ENCODE peak calls at places on chromosomes 4 and X, in six cellular contexts. W, G, Y, S, T and H are unnamed samples.

GRCh38 chr4:81723044-81723884 is 251.6 kb upstream of the RASGEF1B start:
- DNase-seq in W (no peak), S (no peak), T (no peak), G (no peak), Y (no peak), H (no peak)

GRCh38 chr4:80171656-80172055 is 25.6 kb upstream of the PRDM8 start:
- DNase-seq in G (no peak), Y (no peak), W (no peak), T (no peak), S (no peak), H (no peak)

GRCh38 chr4:62170235-62170634 is 970.1 kb downstream of the ADGRL3 start:
- DNase-seq in G (no peak), T (no peak), S (no peak), W (no peak), Y (no peak), H (no peak)

GRCh38 chrX:2320580-2321327 is 180.0 kb downstream of the DHRSX start:
- DNase-seq in S (peak; percentile 64), G (no peak), W (no peak), Y (no peak), T (no peak), H (no peak)

GRCh38 chr4:76740866-76741662 is 156.9 kb downstream of the SOWAHB start:
- DNase-seq in T (no peak), S (no peak), Y (no peak), G (no peak), W (no peak), H (no peak)

GRCh38 chr4:7183780-7184460 is 8.4 kb upstream of the SORCS2 start:
- DNase-seq in G (no peak), Y (no peak), W (no peak), S (no peak), T (no peak), H (no peak)

GRCh38 chrX:45322382-45322781 is 121.7 kb upstream of the DIPK2B start:
- DNase-seq in Y (peak; percentile 26), T (no peak), W (no peak), G (no peak), S (no peak), H (peak; percentile 59)

GRCh38 chrX:37763400-37763799 is 16.5 kb upstream of the CYBB start:
- DNase-seq in T (no peak), G (no peak), S (no peak), W (no peak), Y (no peak), H (no peak)

GRCh38 chrX:149493567-149494562 is 11.2 kb downstream of the IDS start:
- DNase-seq in Y (no peak), W (no peak), T (no peak), S (no peak), G (no peak), H (no peak)

GRCh38 chrX:49829016-49829415 is at the start of gene PAGE4:
- DNase-seq in W (no peak), Y (no peak), G (no peak), S (no peak), T (no peak), H (no peak)

GRCh38 chr4:24256547-24256946 is 327.8 kb downstream of the DHX15 start:
- DNase-seq in W (no peak), Y (no peak), S (no peak), T (no peak), G (no peak), H (no peak)

GRCh38 chrX:40169193-40170086 is 71.7 kb upstream of the BCOR start:
- DNase-seq in T (peak; percentile 74), W (peak; percentile 80), Y (no peak), S (no peak), G (peak; percentile 66), H (no peak)

GRCh38 chr4:35918491-35918977 is 325.8 kb downstream of the ARAP2 start:
- DNase-seq in T (no peak), S (no peak), W (no peak), Y (no peak), G (no peak), H (no peak)

GRCh38 chr4:57355066-57355465 is 244.9 kb upstream of the IGFBP7 start:
- DNase-seq in G (no peak), W (no peak), T (no peak), S (no peak), Y (no peak), H (no peak)